ENCODE peak calls at places on chromosomes 16 and 17, in ten cellular contexts. One of them, this sample, is unnamed.

GRCh38 chr17:59754547-59754946 is 47.1 kb downstream of the VMP1 start:
- DNase-seq in activated CD4-positive, alpha-beta T cell treated with anti-CD3 and anti-CD28 coated beads, Interleukin-2, amount 10 ng/mL, durations not matched to agents 7 days and 5 days: no peak
- DNase-seq in stromal cell of bone marrow: peak
- DNase-seq in HTR-8/SVneo: peak
- DNase-seq in uterus: no peak
- DNase-seq in left colon: no peak
- DNase-seq in endothelial cell: no peak
- DNase-seq in astrocyte of the spinal cord: peak
- DNase-seq in tibial nerve: no peak
- DNase-seq in activated CD8-positive, alpha-beta memory T cell treated with anti-CD3 and anti-CD28 coated beads for 4 hours: peak
- DNase-seq in this sample: no peak

GRCh38 chr16:5026664-5027063 is 7.1 kb downstream of the NAGPA start:
- DNase-seq in left colon: no peak
- DNase-seq in endothelial cell: no peak
- DNase-seq in activated CD4-positive, alpha-beta T cell treated with anti-CD3 and anti-CD28 coated beads, Interleukin-2, amount 10 ng/mL, durations not matched to agents 7 days and 5 days: no peak
- DNase-seq in HTR-8/SVneo: no peak
- DNase-seq in stromal cell of bone marrow: no peak
- DNase-seq in uterus: no peak
- DNase-seq in tibial nerve: no peak
- DNase-seq in astrocyte of the spinal cord: no peak
- DNase-seq in activated CD8-positive, alpha-beta memory T cell treated with anti-CD3 and anti-CD28 coated beads for 4 hours: no peak
- DNase-seq in this sample: no peak

GRCh38 chr17:57132663-57133062 is 47.6 kb downstream of the AKAP1 start:
- DNase-seq in endothelial cell: no peak
- DNase-seq in left colon: no peak
- DNase-seq in tibial nerve: no peak
- DNase-seq in stromal cell of bone marrow: no peak
- DNase-seq in astrocyte of the spinal cord: no peak
- DNase-seq in activated CD8-positive, alpha-beta memory T cell treated with anti-CD3 and anti-CD28 coated beads for 4 hours: no peak
- DNase-seq in HTR-8/SVneo: no peak
- DNase-seq in activated CD4-positive, alpha-beta T cell treated with anti-CD3 and anti-CD28 coated beads, Interleukin-2, amount 10 ng/mL, durations not matched to agents 7 days and 5 days: no peak
- DNase-seq in uterus: no peak
- DNase-seq in this sample: no peak

GRCh38 chr16:47096297-47096696 is 47.4 kb downstream of the NETO2 start:
- DNase-seq in stromal cell of bone marrow: no peak
- DNase-seq in activated CD4-positive, alpha-beta T cell treated with anti-CD3 and anti-CD28 coated beads, Interleukin-2, amount 10 ng/mL, durations not matched to agents 7 days and 5 days: no peak
- DNase-seq in left colon: no peak
- DNase-seq in astrocyte of the spinal cord: no peak
- DNase-seq in endothelial cell: no peak
- DNase-seq in activated CD8-positive, alpha-beta memory T cell treated with anti-CD3 and anti-CD28 coated beads for 4 hours: no peak
- DNase-seq in uterus: no peak
- DNase-seq in tibial nerve: no peak
- DNase-seq in HTR-8/SVneo: no peak
- DNase-seq in this sample: no peak

GRCh38 chr17:32187276-32187675 is 45.0 kb downstream of the RHOT1 start:
- DNase-seq in left colon: no peak
- DNase-seq in endothelial cell: no peak
- DNase-seq in astrocyte of the spinal cord: no peak
- DNase-seq in HTR-8/SVneo: no peak
- DNase-seq in tibial nerve: no peak
- DNase-seq in activated CD4-positive, alpha-beta T cell treated with anti-CD3 and anti-CD28 coated beads, Interleukin-2, amount 10 ng/mL, durations not matched to agents 7 days and 5 days: no peak
- DNase-seq in stromal cell of bone marrow: no peak
- DNase-seq in activated CD8-positive, alpha-beta memory T cell treated with anti-CD3 and anti-CD28 coated beads for 4 hours: no peak
- DNase-seq in uterus: no peak
- DNase-seq in this sample: no peak

GRCh38 chr17:75845058-75845711 is 981 bp upstream of the UNC13D start:
- DNase-seq in astrocyte of the spinal cord: peak
- DNase-seq in HTR-8/SVneo: peak
- DNase-seq in tibial nerve: peak
- DNase-seq in uterus: peak
- DNase-seq in activated CD8-positive, alpha-beta memory T cell treated with anti-CD3 and anti-CD28 coated beads for 4 hours: no peak
- DNase-seq in left colon: peak
- DNase-seq in endothelial cell: peak
- DNase-seq in stromal cell of bone marrow: peak
- DNase-seq in activated CD4-positive, alpha-beta T cell treated with anti-CD3 and anti-CD28 coated beads, Interleukin-2, amount 10 ng/mL, durations not matched to agents 7 days and 5 days: peak
- DNase-seq in this sample: peak

GRCh38 chr16:7524419-7524818 is 191.8 kb downstream of the RBFOX1 start:
- DNase-seq in uterus: no peak
- DNase-seq in HTR-8/SVneo: no peak
- DNase-seq in tibial nerve: no peak
- DNase-seq in astrocyte of the spinal cord: no peak
- DNase-seq in left colon: no peak
- DNase-seq in activated CD8-positive, alpha-beta memory T cell treated with anti-CD3 and anti-CD28 coated beads for 4 hours: no peak
- DNase-seq in activated CD4-positive, alpha-beta T cell treated with anti-CD3 and anti-CD28 coated beads, Interleukin-2, amount 10 ng/mL, durations not matched to agents 7 days and 5 days: no peak
- DNase-seq in endothelial cell: no peak
- DNase-seq in stromal cell of bone marrow: no peak
- DNase-seq in this sample: no peak

GRCh38 chr16:1313721-1314120 is 4.3 kb downstream of the UBE2I start:
- DNase-seq in astrocyte of the spinal cord: no peak
- DNase-seq in left colon: no peak
- DNase-seq in uterus: no peak
- DNase-seq in tibial nerve: no peak
- DNase-seq in activated CD4-positive, alpha-beta T cell treated with anti-CD3 and anti-CD28 coated beads, Interleukin-2, amount 10 ng/mL, durations not matched to agents 7 days and 5 days: no peak
- DNase-seq in endothelial cell: no peak
- DNase-seq in stromal cell of bone marrow: no peak
- DNase-seq in activated CD8-positive, alpha-beta memory T cell treated with anti-CD3 and anti-CD28 coated beads for 4 hours: no peak
- DNase-seq in HTR-8/SVneo: no peak
- DNase-seq in this sample: no peak

GRCh38 chr17:50661348-50661747 is 26.7 kb downstream of the ABCC3 start:
- DNase-seq in endothelial cell: no peak
- DNase-seq in left colon: no peak
- DNase-seq in tibial nerve: no peak
- DNase-seq in stromal cell of bone marrow: no peak
- DNase-seq in astrocyte of the spinal cord: no peak
- DNase-seq in uterus: no peak
- DNase-seq in HTR-8/SVneo: no peak
- DNase-seq in activated CD8-positive, alpha-beta memory T cell treated with anti-CD3 and anti-CD28 coated beads for 4 hours: no peak
- DNase-seq in activated CD4-positive, alpha-beta T cell treated with anti-CD3 and anti-CD28 coated beads, Interleukin-2, amount 10 ng/mL, durations not matched to agents 7 days and 5 days: no peak
- DNase-seq in this sample: no peak

GRCh38 chr16:50505714-50506542 is 42.3 kb upstream of the NKD1 start:
- DNase-seq in uterus: no peak
- DNase-seq in left colon: peak
- DNase-seq in astrocyte of the spinal cord: no peak
- DNase-seq in HTR-8/SVneo: no peak
- DNase-seq in endothelial cell: no peak
- DNase-seq in stromal cell of bone marrow: no peak
- DNase-seq in activated CD4-positive, alpha-beta T cell treated with anti-CD3 and anti-CD28 coated beads, Interleukin-2, amount 10 ng/mL, durations not matched to agents 7 days and 5 days: no peak
- DNase-seq in tibial nerve: no peak
- DNase-seq in activated CD8-positive, alpha-beta memory T cell treated with anti-CD3 and anti-CD28 coated beads for 4 hours: no peak
- DNase-seq in this sample: no peak

GRCh38 chr17:66677201-66677981 is 157.5 kb upstream of the CACNG5 start:
- DNase-seq in left colon: no peak
- DNase-seq in activated CD8-positive, alpha-beta memory T cell treated with anti-CD3 and anti-CD28 coated beads for 4 hours: no peak
- DNase-seq in astrocyte of the spinal cord: peak
- DNase-seq in activated CD4-positive, alpha-beta T cell treated with anti-CD3 and anti-CD28 coated beads, Interleukin-2, amount 10 ng/mL, durations not matched to agents 7 days and 5 days: no peak
- DNase-seq in uterus: no peak
- DNase-seq in stromal cell of bone marrow: peak
- DNase-seq in endothelial cell: no peak
- DNase-seq in tibial nerve: no peak
- DNase-seq in HTR-8/SVneo: no peak
- DNase-seq in this sample: no peak

GRCh38 chr16:16033208-16033717 is 83.8 kb downstream of the ABCC1 start:
- DNase-seq in endothelial cell: no peak
- DNase-seq in left colon: no peak
- DNase-seq in tibial nerve: no peak
- DNase-seq in HTR-8/SVneo: no peak
- DNase-seq in uterus: no peak
- DNase-seq in stromal cell of bone marrow: no peak
- DNase-seq in astrocyte of the spinal cord: no peak
- DNase-seq in activated CD8-positive, alpha-beta memory T cell treated with anti-CD3 and anti-CD28 coated beads for 4 hours: no peak
- DNase-seq in activated CD4-positive, alpha-beta T cell treated with anti-CD3 and anti-CD28 coated beads, Interleukin-2, amount 10 ng/mL, durations not matched to agents 7 days and 5 days: peak
- DNase-seq in this sample: peak

GRCh38 chr16:20918486-20919239 is 18.1 kb downstream of the LYRM1 start:
- DNase-seq in stromal cell of bone marrow: peak
- DNase-seq in astrocyte of the spinal cord: peak
- DNase-seq in HTR-8/SVneo: no peak
- DNase-seq in uterus: peak
- DNase-seq in endothelial cell: no peak
- DNase-seq in activated CD8-positive, alpha-beta memory T cell treated with anti-CD3 and anti-CD28 coated beads for 4 hours: no peak
- DNase-seq in tibial nerve: peak
- DNase-seq in activated CD4-positive, alpha-beta T cell treated with anti-CD3 and anti-CD28 coated beads, Interleukin-2, amount 10 ng/mL, durations not matched to agents 7 days and 5 days: no peak
- DNase-seq in left colon: no peak
- DNase-seq in this sample: no peak

GRCh38 chr17:17859909-17860760 is 23.3 kb upstream of the SREBF1 start:
- DNase-seq in activated CD4-positive, alpha-beta T cell treated with anti-CD3 and anti-CD28 coated beads, Interleukin-2, amount 10 ng/mL, durations not matched to agents 7 days and 5 days: peak
- DNase-seq in stromal cell of bone marrow: no peak
- DNase-seq in astrocyte of the spinal cord: peak
- DNase-seq in tibial nerve: peak
- DNase-seq in uterus: peak
- DNase-seq in endothelial cell: peak
- DNase-seq in left colon: peak
- DNase-seq in activated CD8-positive, alpha-beta memory T cell treated with anti-CD3 and anti-CD28 coated beads for 4 hours: peak
- DNase-seq in HTR-8/SVneo: peak
- DNase-seq in this sample: no peak

GRCh38 chr17:5282639-5283217 is 644 bp downstream of the RABEP1 start:
- DNase-seq in endothelial cell: no peak
- DNase-seq in astrocyte of the spinal cord: peak
- DNase-seq in HTR-8/SVneo: no peak
- DNase-seq in activated CD8-positive, alpha-beta memory T cell treated with anti-CD3 and anti-CD28 coated beads for 4 hours: peak
- DNase-seq in activated CD4-positive, alpha-beta T cell treated with anti-CD3 and anti-CD28 coated beads, Interleukin-2, amount 10 ng/mL, durations not matched to agents 7 days and 5 days: peak
- DNase-seq in tibial nerve: no peak
- DNase-seq in uterus: peak
- DNase-seq in left colon: no peak
- DNase-seq in stromal cell of bone marrow: no peak
- DNase-seq in this sample: no peak

GRCh38 chr17:80891096-80892018 is 100.3 kb upstream of the CHMP6 start:
- DNase-seq in activated CD8-positive, alpha-beta memory T cell treated with anti-CD3 and anti-CD28 coated beads for 4 hours: peak
- DNase-seq in astrocyte of the spinal cord: peak
- DNase-seq in uterus: no peak
- DNase-seq in left colon: peak
- DNase-seq in stromal cell of bone marrow: peak
- DNase-seq in tibial nerve: no peak
- DNase-seq in activated CD4-positive, alpha-beta T cell treated with anti-CD3 and anti-CD28 coated beads, Interleukin-2, amount 10 ng/mL, durations not matched to agents 7 days and 5 days: peak
- DNase-seq in endothelial cell: no peak
- DNase-seq in HTR-8/SVneo: peak
- DNase-seq in this sample: peak

GRCh38 chr17:418421-418751 is 65.8 kb upstream of the RPH3AL start:
- DNase-seq in tibial nerve: no peak
- DNase-seq in endothelial cell: no peak
- DNase-seq in uterus: no peak
- DNase-seq in HTR-8/SVneo: no peak
- DNase-seq in stromal cell of bone marrow: no peak
- DNase-seq in left colon: no peak
- DNase-seq in astrocyte of the spinal cord: no peak
- DNase-seq in activated CD8-positive, alpha-beta memory T cell treated with anti-CD3 and anti-CD28 coated beads for 4 hours: peak
- DNase-seq in activated CD4-positive, alpha-beta T cell treated with anti-CD3 and anti-CD28 coated beads, Interleukin-2, amount 10 ng/mL, durations not matched to agents 7 days and 5 days: peak
- DNase-seq in this sample: peak

GRCh38 chr17:66459811-66460270 is 157.4 kb downstream of the PRKCA start:
- DNase-seq in stromal cell of bone marrow: peak
- DNase-seq in tibial nerve: peak
- DNase-seq in endothelial cell: no peak
- DNase-seq in activated CD8-positive, alpha-beta memory T cell treated with anti-CD3 and anti-CD28 coated beads for 4 hours: no peak
- DNase-seq in left colon: no peak
- DNase-seq in activated CD4-positive, alpha-beta T cell treated with anti-CD3 and anti-CD28 coated beads, Interleukin-2, amount 10 ng/mL, durations not matched to agents 7 days and 5 days: no peak
- DNase-seq in HTR-8/SVneo: peak
- DNase-seq in uterus: peak
- DNase-seq in astrocyte of the spinal cord: peak
- DNase-seq in this sample: no peak

GRCh38 chr16:58032710-58033293 is 7.2 kb downstream of the MMP15 start:
- DNase-seq in astrocyte of the spinal cord: no peak
- DNase-seq in activated CD8-positive, alpha-beta memory T cell treated with anti-CD3 and anti-CD28 coated beads for 4 hours: no peak
- DNase-seq in endothelial cell: no peak
- DNase-seq in tibial nerve: no peak
- DNase-seq in HTR-8/SVneo: no peak
- DNase-seq in uterus: no peak
- DNase-seq in activated CD4-positive, alpha-beta T cell treated with anti-CD3 and anti-CD28 coated beads, Interleukin-2, amount 10 ng/mL, durations not matched to agents 7 days and 5 days: no peak
- DNase-seq in left colon: no peak
- DNase-seq in stromal cell of bone marrow: no peak
- DNase-seq in this sample: no peak

GRCh38 chr17:63685578-63685977 is 14.3 kb downstream of the LIMD2 start:
- DNase-seq in HTR-8/SVneo: no peak
- DNase-seq in activated CD8-positive, alpha-beta memory T cell treated with anti-CD3 and anti-CD28 coated beads for 4 hours: no peak
- DNase-seq in tibial nerve: no peak
- DNase-seq in uterus: no peak
- DNase-seq in endothelial cell: no peak
- DNase-seq in stromal cell of bone marrow: no peak
- DNase-seq in astrocyte of the spinal cord: no peak
- DNase-seq in activated CD4-positive, alpha-beta T cell treated with anti-CD3 and anti-CD28 coated beads, Interleukin-2, amount 10 ng/mL, durations not matched to agents 7 days and 5 days: no peak
- DNase-seq in left colon: no peak
- DNase-seq in this sample: no peak

GRCh38 chr16:766820-767640 is 6.5 kb downstream of the MSLN start:
- DNase-seq in endothelial cell: no peak
- DNase-seq in left colon: no peak
- DNase-seq in astrocyte of the spinal cord: no peak
- DNase-seq in uterus: no peak
- DNase-seq in HTR-8/SVneo: no peak
- DNase-seq in activated CD4-positive, alpha-beta T cell treated with anti-CD3 and anti-CD28 coated beads, Interleukin-2, amount 10 ng/mL, durations not matched to agents 7 days and 5 days: no peak
- DNase-seq in tibial nerve: no peak
- DNase-seq in stromal cell of bone marrow: no peak
- DNase-seq in activated CD8-positive, alpha-beta memory T cell treated with anti-CD3 and anti-CD28 coated beads for 4 hours: no peak
- DNase-seq in this sample: no peak

This sample was measured in Jurkat, Clone E6-1.